ENCODE peak calls at places on chromosomes 5 and 9, in seven cellular contexts. Z is coronary artery; P is WTC11; I is stromal cell of bone marrow; S is stimulated activated CD8-positive, alpha-beta memory T cell treated with anti-CD3 and anti-CD28 coated beads, Interleukin-2, amount 100 ng/mL, for 48 hours; H is mammary epithelial cell; W is effector memory CD4-positive, alpha-beta T cell. R is an unnamed sample.

GRCh38 chr5:56108212-56108611 is 113.4 kb upstream of the IL6ST start:
- DNase-seq in Z (no peak), P (no peak), I (no peak), S (no peak), H (no peak), W (no peak), R (no peak)

GRCh38 chr5:170971-171800 is 20.1 kb upstream of the LRRC14B start:
- DNase-seq in Z (peak), P (peak), I (no peak), S (no peak), H (no peak), W (no peak), R (peak)

GRCh38 chr5:125006011-125006685 is 259.7 kb upstream of the ZNF608 start:
- DNase-seq in Z (no peak), P (no peak), I (no peak), S (no peak), H (no peak), W (no peak), R (no peak)

GRCh38 chr5:134451618-134452505 is 40.2 kb upstream of the CDKN2AIPNL start:
- DNase-seq in Z (no peak), P (no peak), I (peak), S (no peak), H (peak), W (no peak), R (no peak)

GRCh38 chr9:72185561-72185960 is 36.3 kb downstream of the GDA start:
- DNase-seq in Z (no peak), P (no peak), I (peak), S (no peak), H (peak), W (no peak), R (no peak)

GRCh38 chr9:133238272-133238850 is 29.3 kb upstream of the OBP2B start:
- DNase-seq in Z (peak), P (peak), I (no peak), S (peak), H (no peak), W (no peak), R (peak)

GRCh38 chr9:135580664-135581380 is 19.3 kb downstream of the PAEP start:
- DNase-seq in Z (no peak), P (no peak), I (no peak), S (no peak), H (no peak), W (no peak), R (no peak)

GRCh38 chr5:76372320-76373054 is 30.6 kb upstream of the IQGAP2 start:
- DNase-seq in Z (no peak), P (no peak), I (peak), S (no peak), H (peak), W (no peak), R (no peak)

GRCh38 chr9:121765021-121765950 is 113.9 kb downstream of the DAB2IP start:
- DNase-seq in Z (no peak), P (no peak), I (peak), S (no peak), H (peak), W (no peak), R (no peak)

GRCh38 chr5:57094753-57095683 is 78.8 kb upstream of the GPBP1 start:
- DNase-seq in Z (no peak), P (peak), I (no peak), S (no peak), H (peak), W (no peak), R (no peak)

GRCh38 chr5:108687599-108688220 is 60.0 kb upstream of the FER start:
- DNase-seq in Z (no peak), P (no peak), I (peak), S (no peak), H (no peak), W (no peak), R (no peak)

GRCh38 chr9:124511891-124512805 is 4.9 kb upstream of the NR5A1 start:
- DNase-seq in Z (no peak), P (no peak), I (no peak), S (no peak), H (no peak), W (no peak), R (no peak)

GRCh38 chr5:115297043-115297442 is 589 bp upstream of the CCDC112 start:
- DNase-seq in Z (no peak), P (no peak), I (no peak), S (no peak), H (no peak), W (no peak), R (no peak)

GRCh38 chr5:172093559-172093958 is 87.1 kb upstream of the FBXW11 start:
- DNase-seq in Z (peak), P (no peak), I (no peak), S (no peak), H (no peak), W (no peak), R (peak)

GRCh38 chr5:133734916-133735315 is 122.6 kb upstream of the FSTL4 start:
- DNase-seq in Z (no peak), P (no peak), I (no peak), S (no peak), H (no peak), W (no peak), R (no peak)

GRCh38 chr9:13369426-13369825 is 89.9 kb upstream of the MPDZ start:
- DNase-seq in Z (no peak), P (no peak), I (no peak), S (no peak), H (no peak), W (no peak), R (no peak)

GRCh38 chr5:181053760-181054122 is 13.7 kb downstream of the BTNL9 start:
- DNase-seq in Z (no peak), P (peak), I (no peak), S (no peak), H (no peak), W (no peak), R (no peak)

GRCh38 chr9:7338586-7339281 is 460.8 kb downstream of the DMAC1 start:
- DNase-seq in Z (no peak), P (no peak), I (no peak), S (no peak), H (no peak), W (no peak), R (no peak)

GRCh38 chr5:172733179-172733973 is 37.6 kb downstream of the DUSP1 start:
- DNase-seq in Z (peak), P (no peak), I (peak), S (no peak), H (peak), W (no peak), R (no peak)

GRCh38 chr5:173567548-173567947 is 48.9 kb downstream of the BOD1 start:
- DNase-seq in Z (no peak), P (no peak), I (peak), S (no peak), H (peak), W (no peak), R (no peak)

GRCh38 chr5:59648949-59649921 is 244.3 kb downstream of the PDE4D start:
- DNase-seq in Z (no peak), P (no peak), I (no peak), S (no peak), H (no peak), W (no peak), R (no peak)

GRCh38 chr9:73152953-73153352 is 1.3 kb downstream of the ANXA1 start:
- DNase-seq in Z (no peak), P (no peak), I (no peak), S (no peak), H (no peak), W (no peak), R (no peak)

GRCh38 chr9:18935521-18935920 is 97.5 kb downstream of the SAXO1 start:
- DNase-seq in Z (no peak), P (no peak), I (no peak), S (no peak), H (no peak), W (no peak), R (no peak)

GRCh38 chr9:19050637-19051591 is 1.7 kb downstream of the RRAGA start:
- DNase-seq in Z (no peak), P (no peak), I (no peak), S (no peak), H (no peak), W (no peak), R (no peak)

GRCh38 chr5:10601246-10602030 is 37.6 kb downstream of the ANKRD33B start:
- DNase-seq in Z (peak), P (no peak), I (peak), S (no peak), H (peak), W (no peak), R (peak)

GRCh38 chr5:38724301-38725030 is 121.3 kb upstream of the OSMR start:
- DNase-seq in Z (no peak), P (no peak), I (peak), S (no peak), H (no peak), W (no peak), R (no peak)

GRCh38 chr9:115333671-115334070 is 215.7 kb upstream of the TNC start:
- DNase-seq in Z (no peak), P (no peak), I (no peak), S (no peak), H (peak), W (no peak), R (no peak)

GRCh38 chr9:126643945-126644527 is 30.3 kb downstream of the LMX1B start:
- DNase-seq in Z (no peak), P (no peak), I (no peak), S (no peak), H (no peak), W (no peak), R (no peak)

GRCh38 chr5:1477341-1477740 is 32.1 kb upstream of the SLC6A3 start:
- DNase-seq in Z (no peak), P (peak), I (no peak), S (no peak), H (no peak), W (no peak), R (no peak)

GRCh38 chr9:38342096-38342495 is 50.4 kb upstream of the ALDH1B1 start:
- DNase-seq in Z (no peak), P (no peak), I (no peak), S (no peak), H (no peak), W (no peak), R (no peak)

GRCh38 chr5:94361832-94362754 is 256.3 kb downstream of the KIAA0825 start:
- DNase-seq in Z (no peak), P (no peak), I (no peak), S (no peak), H (peak), W (no peak), R (no peak)

GRCh38 chr5:135015942-135016341 is 18.1 kb downstream of the PITX1 start:
- DNase-seq in Z (peak), P (no peak), I (no peak), S (no peak), H (no peak), W (no peak), R (peak)

GRCh38 chr5:170923910-170924620 is 62.2 kb downstream of the RANBP17 start:
- DNase-seq in Z (no peak), P (no peak), I (no peak), S (no peak), H (no peak), W (no peak), R (peak)

GRCh38 chr9:96515629-96516470 is 65.9 kb downstream of the HABP4 start:
- DNase-seq in Z (no peak), P (no peak), I (no peak), S (no peak), H (no peak), W (no peak), R (no peak)

GRCh38 chr9:259405-260404 is 45.0 kb downstream of the DOCK8 start:
- DNase-seq in Z (no peak), P (no peak), I (no peak), S (no peak), H (no peak), W (no peak), R (no peak)

GRCh38 chr5:8209500-8209899 is 340.6 kb downstream of the MTRR start:
- DNase-seq in Z (no peak), P (no peak), I (no peak), S (no peak), H (no peak), W (no peak), R (no peak)

GRCh38 chr9:116237456-116237855 is 83.9 kb downstream of the PAPPA start:
- DNase-seq in Z (no peak), P (no peak), I (no peak), S (no peak), H (no peak), W (no peak), R (no peak)

GRCh38 chr9:137369911-137370630 is 52.9 kb downstream of the EXD3 start:
- DNase-seq in Z (peak), P (peak), I (no peak), S (no peak), H (no peak), W (no peak), R (peak)